ENCODE peak calls at places on chromosomes 4 and X, in eight cellular contexts. One of them, this sample, is unnamed.

GRCh38 chrX:152900937-152901445 is 3.1 kb downstream of the ZNF185 start:
- DNase-seq in effector memory CD4-positive, alpha-beta T cell: no peak
- DNase-seq in left lung: no peak
- DNase-seq in HFFc6: no peak
- DNase-seq in HS-5: no peak
- DNase-seq in renal cortical epithelial cell: peak; percentile 34
- DNase-seq in T-helper 1 cell: no peak
- DNase-seq in aorta: no peak
- DNase-seq in this sample: no peak

GRCh38 chrX:13092455-13092941 is 48.1 kb upstream of the FAM9C start:
- DNase-seq in effector memory CD4-positive, alpha-beta T cell: peak; percentile 80
- DNase-seq in HS-5: no peak
- DNase-seq in T-helper 1 cell: peak; percentile 72
- DNase-seq in aorta: peak; percentile 69
- DNase-seq in renal cortical epithelial cell: no peak
- DNase-seq in HFFc6: no peak
- DNase-seq in left lung: peak; percentile 69
- DNase-seq in this sample: peak; percentile 73

GRCh38 chrX:101171883-101172400 is 47.6 kb upstream of the DRP2 start:
- DNase-seq in effector memory CD4-positive, alpha-beta T cell: no peak
- DNase-seq in HFFc6: no peak
- DNase-seq in T-helper 1 cell: no peak
- DNase-seq in HS-5: no peak
- DNase-seq in left lung: no peak
- DNase-seq in aorta: no peak
- DNase-seq in renal cortical epithelial cell: no peak
- DNase-seq in this sample: no peak

GRCh38 chrX:136639506-136640176 is 8.3 kb upstream of the CD40LG start:
- DNase-seq in aorta: no peak
- DNase-seq in T-helper 1 cell: no peak
- DNase-seq in HS-5: no peak
- DNase-seq in renal cortical epithelial cell: peak; percentile 1
- DNase-seq in left lung: no peak
- DNase-seq in effector memory CD4-positive, alpha-beta T cell: no peak
- DNase-seq in HFFc6: peak; percentile 30
- DNase-seq in this sample: no peak

GRCh38 chr4:88779431-88779830 is 81.8 kb upstream of the NAP1L5 start:
- DNase-seq in effector memory CD4-positive, alpha-beta T cell: no peak
- DNase-seq in aorta: no peak
- DNase-seq in T-helper 1 cell: no peak
- DNase-seq in renal cortical epithelial cell: peak; percentile 94
- DNase-seq in left lung: no peak
- DNase-seq in HS-5: no peak
- DNase-seq in HFFc6: no peak
- DNase-seq in this sample: no peak

GRCh38 chr4:2266181-2266580 is 4.3 kb upstream of the MXD4 start:
- DNase-seq in T-helper 1 cell: no peak
- DNase-seq in HFFc6: no peak
- DNase-seq in left lung: peak; percentile 64
- DNase-seq in effector memory CD4-positive, alpha-beta T cell: no peak
- DNase-seq in HS-5: no peak
- DNase-seq in aorta: peak; percentile 77
- DNase-seq in renal cortical epithelial cell: no peak
- DNase-seq in this sample: no peak

GRCh38 chr4:157896726-157897125 is 276.1 kb downstream of the GASK1B start:
- DNase-seq in effector memory CD4-positive, alpha-beta T cell: no peak
- DNase-seq in T-helper 1 cell: no peak
- DNase-seq in HFFc6: no peak
- DNase-seq in renal cortical epithelial cell: no peak
- DNase-seq in aorta: no peak
- DNase-seq in HS-5: no peak
- DNase-seq in left lung: no peak
- DNase-seq in this sample: no peak

GRCh38 chrX:94515009-94515408 is 841.0 kb downstream of the FAM133A start:
- DNase-seq in HFFc6: no peak
- DNase-seq in left lung: no peak
- DNase-seq in T-helper 1 cell: no peak
- DNase-seq in renal cortical epithelial cell: no peak
- DNase-seq in effector memory CD4-positive, alpha-beta T cell: no peak
- DNase-seq in HS-5: no peak
- DNase-seq in aorta: no peak
- DNase-seq in this sample: no peak

GRCh38 chr4:141356936-141357335 is 136.2 kb downstream of the ZNF330 start:
- DNase-seq in renal cortical epithelial cell: no peak
- DNase-seq in HFFc6: no peak
- DNase-seq in aorta: no peak
- DNase-seq in T-helper 1 cell: no peak
- DNase-seq in left lung: no peak
- DNase-seq in effector memory CD4-positive, alpha-beta T cell: no peak
- DNase-seq in HS-5: no peak
- DNase-seq in this sample: no peak

GRCh38 chr4:103482471-103482870 is 237.3 kb downstream of the TACR3 start:
- DNase-seq in T-helper 1 cell: no peak
- DNase-seq in left lung: no peak
- DNase-seq in aorta: no peak
- DNase-seq in renal cortical epithelial cell: no peak
- DNase-seq in HS-5: no peak
- DNase-seq in effector memory CD4-positive, alpha-beta T cell: no peak
- DNase-seq in HFFc6: no peak
- DNase-seq in this sample: no peak

GRCh38 chrX:39309018-39309620 is 507.9 kb downstream of the MID1IP1 start:
- DNase-seq in renal cortical epithelial cell: peak; percentile 84
- DNase-seq in aorta: no peak
- DNase-seq in HS-5: no peak
- DNase-seq in T-helper 1 cell: peak; percentile 27
- DNase-seq in HFFc6: no peak
- DNase-seq in effector memory CD4-positive, alpha-beta T cell: peak; percentile 27
- DNase-seq in left lung: no peak
- DNase-seq in this sample: no peak

GRCh38 chr4:139643042-139643895 is 22.4 kb upstream of the MGST2 start:
- DNase-seq in HS-5: no peak
- DNase-seq in effector memory CD4-positive, alpha-beta T cell: no peak
- DNase-seq in T-helper 1 cell: no peak
- DNase-seq in renal cortical epithelial cell: no peak
- DNase-seq in left lung: no peak
- DNase-seq in HFFc6: no peak
- DNase-seq in aorta: no peak
- DNase-seq in this sample: no peak

GRCh38 chr4:3192188-3192587 is 56.8 kb upstream of the MSANTD1 start:
- DNase-seq in HFFc6: no peak
- DNase-seq in T-helper 1 cell: no peak
- DNase-seq in effector memory CD4-positive, alpha-beta T cell: no peak
- DNase-seq in HS-5: no peak
- DNase-seq in renal cortical epithelial cell: no peak
- DNase-seq in aorta: no peak
- DNase-seq in left lung: no peak
- DNase-seq in this sample: no peak

GRCh38 chrX:42934020-42934701 is 156.2 kb upstream of the PPP1R2C start:
- DNase-seq in T-helper 1 cell: no peak
- DNase-seq in left lung: no peak
- DNase-seq in HS-5: no peak
- DNase-seq in aorta: no peak
- DNase-seq in HFFc6: no peak
- DNase-seq in renal cortical epithelial cell: no peak
- DNase-seq in effector memory CD4-positive, alpha-beta T cell: no peak
- DNase-seq in this sample: no peak

GRCh38 chrX:40734956-40735317 is 405 bp downstream of the MED14 start:
- DNase-seq in T-helper 1 cell: no peak
- DNase-seq in HFFc6: no peak
- DNase-seq in renal cortical epithelial cell: peak; percentile 7
- DNase-seq in left lung: peak; percentile 36
- DNase-seq in effector memory CD4-positive, alpha-beta T cell: no peak
- DNase-seq in HS-5: no peak
- DNase-seq in aorta: peak; percentile 56
- DNase-seq in this sample: peak; percentile 1

GRCh38 chr4:133812236-133812635 is 389.4 kb downstream of the PABPC4L start:
- DNase-seq in HS-5: no peak
- DNase-seq in left lung: no peak
- DNase-seq in renal cortical epithelial cell: no peak
- DNase-seq in effector memory CD4-positive, alpha-beta T cell: no peak
- DNase-seq in T-helper 1 cell: no peak
- DNase-seq in HFFc6: no peak
- DNase-seq in aorta: no peak
- DNase-seq in this sample: no peak

GRCh38 chrX:74492720-74493201 is 71.5 kb downstream of the SLC16A2 start:
- DNase-seq in effector memory CD4-positive, alpha-beta T cell: no peak
- DNase-seq in left lung: no peak
- DNase-seq in HS-5: no peak
- DNase-seq in renal cortical epithelial cell: no peak
- DNase-seq in HFFc6: no peak
- DNase-seq in T-helper 1 cell: no peak
- DNase-seq in aorta: no peak
- DNase-seq in this sample: no peak

GRCh38 chr4:186669159-186669720 is 54.4 kb downstream of the FAT1 start:
- DNase-seq in aorta: no peak
- DNase-seq in effector memory CD4-positive, alpha-beta T cell: no peak
- DNase-seq in left lung: no peak
- DNase-seq in HS-5: peak; percentile 31
- DNase-seq in HFFc6: peak; percentile 65
- DNase-seq in T-helper 1 cell: no peak
- DNase-seq in renal cortical epithelial cell: peak; percentile 65
- DNase-seq in this sample: peak; percentile 56

GRCh38 chr4:154854362-154854761 is 73.3 kb downstream of the RBM46 start:
- DNase-seq in left lung: no peak
- DNase-seq in HFFc6: no peak
- DNase-seq in aorta: no peak
- DNase-seq in HS-5: peak; percentile 5
- DNase-seq in T-helper 1 cell: no peak
- DNase-seq in effector memory CD4-positive, alpha-beta T cell: no peak
- DNase-seq in renal cortical epithelial cell: peak; percentile 42
- DNase-seq in this sample: no peak

GRCh38 chrX:131572372-131573014 is 28.6 kb downstream of the OR13H1 start:
- DNase-seq in renal cortical epithelial cell: no peak
- DNase-seq in effector memory CD4-positive, alpha-beta T cell: no peak
- DNase-seq in HS-5: no peak
- DNase-seq in HFFc6: no peak
- DNase-seq in left lung: no peak
- DNase-seq in T-helper 1 cell: no peak
- DNase-seq in aorta: no peak
- DNase-seq in this sample: no peak

GRCh38 chrX:2676794-2677675 is 14.1 kb upstream of the CD99 start:
- DNase-seq in renal cortical epithelial cell: peak; percentile 88
- DNase-seq in T-helper 1 cell: no peak
- DNase-seq in HS-5: no peak
- DNase-seq in aorta: no peak
- DNase-seq in effector memory CD4-positive, alpha-beta T cell: no peak
- DNase-seq in left lung: no peak
- DNase-seq in HFFc6: no peak
- DNase-seq in this sample: no peak

GRCh38 chr4:40908702-40909362 is 159.1 kb downstream of the NSUN7 start:
- DNase-seq in aorta: peak; percentile 84
- DNase-seq in renal cortical epithelial cell: peak; percentile 70
- DNase-seq in T-helper 1 cell: peak; percentile 34
- DNase-seq in effector memory CD4-positive, alpha-beta T cell: peak; percentile 16
- DNase-seq in left lung: peak; percentile 74
- DNase-seq in HFFc6: peak; percentile 79
- DNase-seq in HS-5: no peak
- DNase-seq in this sample: peak; percentile 71

GRCh38 chrX:119755981-119756533 is 2.3 kb upstream of the SOWAHD start:
- DNase-seq in HFFc6: no peak
- DNase-seq in left lung: peak; percentile 34
- DNase-seq in effector memory CD4-positive, alpha-beta T cell: peak; percentile 36
- DNase-seq in HS-5: no peak
- DNase-seq in aorta: no peak
- DNase-seq in renal cortical epithelial cell: no peak
- DNase-seq in T-helper 1 cell: peak; percentile 22
- DNase-seq in this sample: peak; percentile 56

GRCh38 chrX:39065051-39065871 is 264.0 kb downstream of the MID1IP1 start:
- DNase-seq in T-helper 1 cell: no peak
- DNase-seq in HFFc6: no peak
- DNase-seq in renal cortical epithelial cell: no peak
- DNase-seq in left lung: no peak
- DNase-seq in aorta: no peak
- DNase-seq in effector memory CD4-positive, alpha-beta T cell: no peak
- DNase-seq in HS-5: no peak
- DNase-seq in this sample: no peak

GRCh38 chr4:168569066-168569908 is 72.4 kb downstream of the PALLD start:
- DNase-seq in left lung: peak; percentile 56
- DNase-seq in HS-5: no peak
- DNase-seq in aorta: no peak
- DNase-seq in T-helper 1 cell: no peak
- DNase-seq in renal cortical epithelial cell: no peak
- DNase-seq in HFFc6: peak; percentile 37
- DNase-seq in effector memory CD4-positive, alpha-beta T cell: no peak
- DNase-seq in this sample: no peak

GRCh38 chrX:118726887-118727685 is at the start of gene IL13RA1:
- DNase-seq in left lung: peak; percentile 80
- DNase-seq in T-helper 1 cell: peak; percentile 1
- DNase-seq in renal cortical epithelial cell: peak; percentile 60
- DNase-seq in HFFc6: peak; percentile 62
- DNase-seq in aorta: peak; percentile 87
- DNase-seq in effector memory CD4-positive, alpha-beta T cell: no peak
- DNase-seq in HS-5: peak; percentile 24
- DNase-seq in this sample: peak; percentile 87

GRCh38 chr4:152981278-152981677 is 45.2 kb downstream of the FHDC1 start:
- DNase-seq in T-helper 1 cell: no peak
- DNase-seq in effector memory CD4-positive, alpha-beta T cell: no peak
- DNase-seq in aorta: no peak
- DNase-seq in renal cortical epithelial cell: peak; percentile 90
- DNase-seq in HFFc6: no peak
- DNase-seq in HS-5: no peak
- DNase-seq in left lung: no peak
- DNase-seq in this sample: peak; percentile 29

GRCh38 chr4:123819362-123820035 is 422.9 kb downstream of the SPRY1 start:
- DNase-seq in renal cortical epithelial cell: peak; percentile 64
- DNase-seq in left lung: no peak
- DNase-seq in T-helper 1 cell: no peak
- DNase-seq in effector memory CD4-positive, alpha-beta T cell: no peak
- DNase-seq in aorta: no peak
- DNase-seq in HS-5: no peak
- DNase-seq in HFFc6: no peak
- DNase-seq in this sample: no peak

GRCh38 chrX:270848-271367 is 10.3 kb upstream of the PLCXD1 start:
- DNase-seq in renal cortical epithelial cell: no peak
- DNase-seq in T-helper 1 cell: no peak
- DNase-seq in aorta: peak; percentile 39
- DNase-seq in HS-5: no peak
- DNase-seq in effector memory CD4-positive, alpha-beta T cell: no peak
- DNase-seq in HFFc6: no peak
- DNase-seq in left lung: peak; percentile 70
- DNase-seq in this sample: no peak